ENCODE peak calls at places on chromosomes 4 and X, in nine cellular contexts. J, A, G, K, X, Y, W, T and Z are unnamed samples.

GRCh38 chrX:107204063-107204605 is 2.1 kb downstream of the NUP62CL start:
- DNase-seq in J (no peak), A (peak), G (no peak), K (no peak), X (no peak), Y (no peak), W (no peak), T (no peak), Z (no peak)

GRCh38 chr4:128862608-128863313 is 53.3 kb downstream of the JADE1 start:
- DNase-seq in J (no peak), A (no peak), G (no peak), K (no peak), X (no peak), Y (no peak), W (no peak), T (no peak), Z (peak)

GRCh38 chrX:3548743-3549441 is 164.6 kb downstream of the PRKX start:
- DNase-seq in J (peak), A (peak), G (no peak), K (peak), X (peak), Y (peak), W (peak), T (no peak), Z (peak)

GRCh38 chr4:118915468-118915867 is 26.8 kb downstream of the SYNPO2 start:
- DNase-seq in J (no peak), A (no peak), G (no peak), K (no peak), X (no peak), Y (no peak), W (no peak), T (no peak), Z (no peak)

GRCh38 chr4:87851955-87852354 is 19.2 kb downstream of the MEPE start:
- DNase-seq in J (no peak), A (no peak), G (no peak), K (no peak), X (no peak), Y (no peak), W (no peak), T (no peak), Z (no peak)

GRCh38 chr4:80103615-80104014 is 30.6 kb upstream of the ANTXR2 start:
- DNase-seq in J (no peak), A (no peak), G (no peak), K (no peak), X (no peak), Y (no peak), W (no peak), T (no peak), Z (no peak)

GRCh38 chr4:132437117-132437516 is 712.0 kb upstream of the PCDH10 start:
- DNase-seq in J (no peak), A (no peak), G (no peak), K (no peak), X (no peak), Y (no peak), W (no peak), T (no peak), Z (no peak)

GRCh38 chrX:72180539-72180938 is 1.0 kb upstream of the PIN4 start:
- DNase-seq in J (no peak), A (no peak), G (no peak), K (no peak), X (peak), Y (no peak), W (no peak), T (no peak), Z (no peak)

GRCh38 chr4:5635826-5636196 is 72.5 kb downstream of the EVC2 start:
- DNase-seq in J (peak), A (no peak), G (no peak), K (peak), X (peak), Y (peak), W (no peak), T (no peak), Z (no peak)

GRCh38 chr4:4735136-4735754 is 124.2 kb upstream of the MSX1 start:
- DNase-seq in J (no peak), A (no peak), G (no peak), K (no peak), X (no peak), Y (no peak), W (no peak), T (no peak), Z (no peak)

GRCh38 chr4:105059337-105059736 is 87.3 kb upstream of the TET2 start:
- DNase-seq in J (no peak), A (no peak), G (no peak), K (peak), X (no peak), Y (no peak), W (no peak), T (no peak), Z (no peak)

GRCh38 chr4:105956566-105956965 is 61.3 kb downstream of the NPNT start:
- DNase-seq in J (no peak), A (no peak), G (no peak), K (no peak), X (no peak), Y (no peak), W (no peak), T (no peak), Z (no peak)

GRCh38 chr4:126851391-126851790 is 781.4 kb upstream of the INTU start:
- DNase-seq in J (peak), A (peak), G (no peak), K (peak), X (peak), Y (peak), W (no peak), T (peak), Z (peak)

GRCh38 chr4:123506311-123506685 is 109.7 kb downstream of the SPRY1 start:
- DNase-seq in J (no peak), A (no peak), G (no peak), K (no peak), X (no peak), Y (no peak), W (no peak), T (no peak), Z (no peak)

GRCh38 chr4:122003335-122003734 is 51.5 kb upstream of the TRPC3 start:
- DNase-seq in J (no peak), A (peak), G (no peak), K (no peak), X (peak), Y (peak), W (no peak), T (no peak), Z (no peak)

GRCh38 chr4:97646997-97647396 is 496.3 kb downstream of the STPG2 start:
- DNase-seq in J (peak), A (no peak), G (no peak), K (peak), X (peak), Y (no peak), W (no peak), T (no peak), Z (no peak)

GRCh38 chr4:77878176-77878575 is 15.5 kb downstream of the MRPL1 start:
- DNase-seq in J (no peak), A (no peak), G (no peak), K (no peak), X (no peak), Y (no peak), W (no peak), T (no peak), Z (no peak)

GRCh38 chr4:105296672-105297071 is 150.0 kb downstream of the TET2 start:
- DNase-seq in J (no peak), A (no peak), G (no peak), K (no peak), X (no peak), Y (no peak), W (no peak), T (no peak), Z (no peak)

GRCh38 chrX:15033909-15034308 is 160.7 kb downstream of the MOSPD2 start:
- DNase-seq in J (no peak), A (no peak), G (no peak), K (no peak), X (no peak), Y (no peak), W (no peak), T (no peak), Z (no peak)

GRCh38 chrX:110081740-110082139 is 78.8 kb downstream of the TMEM164 start:
- DNase-seq in J (no peak), A (no peak), G (no peak), K (peak), X (peak), Y (no peak), W (no peak), T (no peak), Z (peak)

GRCh38 chr4:109658871-109659410 is 44.3 kb downstream of the CASP6 start:
- DNase-seq in J (no peak), A (no peak), G (no peak), K (no peak), X (peak), Y (no peak), W (no peak), T (no peak), Z (peak)

GRCh38 chrX:68429216-68429615 is 4.1 kb downstream of the OPHN1 start:
- DNase-seq in J (no peak), A (peak), G (no peak), K (peak), X (peak), Y (peak), W (no peak), T (no peak), Z (peak)